ENCODE peak calls at places on chromosomes 4 and X, in six cellular contexts. One of them, this sample, is unnamed.
A peak's percentile ranks its signal among the peaks of the same experiment; 100 is the strongest.

GRCh38 chr4:173258866-173259265 is 75.3 kb downstream of the HMGB2 start:
- DNase-seq in cardiac fibroblast: no peak
- DNase-seq in ovary: no peak
- DNase-seq in foreskin fibroblast: no peak
- DNase-seq in Panc1: no peak
- DNase-seq in lower lobe of right lung: no peak
- DNase-seq in this sample: no peak

GRCh38 chrX:69163936-69164741 is 1.1 kb downstream of the PJA1 start:
- DNase-seq in cardiac fibroblast: peak; percentile 10
- DNase-seq in ovary: peak; percentile 37
- DNase-seq in foreskin fibroblast: no peak
- DNase-seq in Panc1: no peak
- DNase-seq in lower lobe of right lung: peak; percentile 53
- DNase-seq in this sample: no peak

GRCh38 chr4:72864898-72865297 is 204.6 kb downstream of the COX18 start:
- DNase-seq in cardiac fibroblast: no peak
- DNase-seq in ovary: no peak
- DNase-seq in foreskin fibroblast: no peak
- DNase-seq in Panc1: no peak
- DNase-seq in lower lobe of right lung: no peak
- DNase-seq in this sample: no peak

GRCh38 chr4:9953089-9953488 is 68.2 kb downstream of the SLC2A9 start:
- DNase-seq in cardiac fibroblast: no peak
- DNase-seq in ovary: no peak
- DNase-seq in foreskin fibroblast: no peak
- DNase-seq in Panc1: no peak
- DNase-seq in lower lobe of right lung: no peak
- DNase-seq in this sample: no peak

GRCh38 chr4:8912506-8912905 is 40.9 kb upstream of the HMX1 start:
- DNase-seq in cardiac fibroblast: no peak
- DNase-seq in ovary: peak; percentile 2
- DNase-seq in foreskin fibroblast: no peak
- DNase-seq in Panc1: no peak
- DNase-seq in lower lobe of right lung: no peak
- DNase-seq in this sample: no peak

GRCh38 chr4:119729815-119730643 is 101.4 kb upstream of the PDE5A start:
- DNase-seq in cardiac fibroblast: peak; percentile 69
- DNase-seq in ovary: no peak
- DNase-seq in foreskin fibroblast: peak; percentile 91
- DNase-seq in Panc1: peak; percentile 81
- DNase-seq in lower lobe of right lung: no peak
- DNase-seq in this sample: peak; percentile 81

GRCh38 chr4:67198757-67199156 is 346.5 kb downstream of the CENPC start:
- DNase-seq in cardiac fibroblast: peak; percentile 69
- DNase-seq in ovary: no peak
- DNase-seq in foreskin fibroblast: no peak
- DNase-seq in Panc1: no peak
- DNase-seq in lower lobe of right lung: no peak
- DNase-seq in this sample: peak; percentile 77

GRCh38 chr4:56976878-56977320 is 507 bp downstream of the NOA1 start:
- DNase-seq in cardiac fibroblast: no peak
- DNase-seq in ovary: no peak
- DNase-seq in foreskin fibroblast: peak; percentile 12
- DNase-seq in Panc1: no peak
- DNase-seq in lower lobe of right lung: peak; percentile 83
- DNase-seq in this sample: no peak

GRCh38 chrX:69109706-69110635 is 55.3 kb downstream of the PJA1 start:
- DNase-seq in cardiac fibroblast: peak; percentile 29
- DNase-seq in ovary: no peak
- DNase-seq in foreskin fibroblast: no peak
- DNase-seq in Panc1: no peak
- DNase-seq in lower lobe of right lung: no peak
- DNase-seq in this sample: no peak

GRCh38 chr4:78661923-78662521 is 110.5 kb downstream of the ANXA3 start:
- DNase-seq in cardiac fibroblast: peak; percentile 78
- DNase-seq in ovary: no peak
- DNase-seq in foreskin fibroblast: peak; percentile 61
- DNase-seq in Panc1: no peak
- DNase-seq in lower lobe of right lung: no peak
- DNase-seq in this sample: peak; percentile 82

GRCh38 chr4:167715176-167715575 is 377.2 kb upstream of the ANXA10 start:
- DNase-seq in cardiac fibroblast: no peak
- DNase-seq in ovary: no peak
- DNase-seq in foreskin fibroblast: no peak
- DNase-seq in Panc1: no peak
- DNase-seq in lower lobe of right lung: no peak
- DNase-seq in this sample: peak; percentile 0

DNA sequence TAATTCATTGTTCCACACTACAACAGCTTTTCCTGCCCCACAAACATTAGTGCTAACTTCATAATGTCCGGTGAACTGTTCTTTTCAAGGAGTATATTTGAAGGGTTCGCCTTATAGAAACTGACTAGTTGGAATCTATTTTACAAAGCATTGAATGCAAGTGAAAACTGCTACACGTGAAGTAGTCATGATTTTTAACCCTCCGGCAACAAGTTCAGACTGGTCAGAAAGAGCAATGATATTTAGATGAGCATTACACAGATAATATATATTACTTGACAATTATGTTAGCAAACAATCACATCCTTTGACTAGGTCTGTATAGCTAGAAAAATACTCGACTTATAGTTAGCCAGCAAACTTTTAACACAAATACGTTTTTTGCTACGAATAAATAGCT is 1.7 kb upstream of the SLAIN2 start:
- DNase-seq in cardiac fibroblast: no peak
- DNase-seq in ovary: no peak
- DNase-seq in foreskin fibroblast: no peak
- DNase-seq in Panc1: no peak
- DNase-seq in lower lobe of right lung: no peak
- DNase-seq in this sample: no peak
- TF ChIP-seq CTCF in cardiac fibroblast: no peak
- TF ChIP-seq CTCF in ovary: no peak
- TF ChIP-seq CTCF in foreskin fibroblast: no peak
- TF ChIP-seq CTCF in Panc1: no peak
- TF ChIP-seq CTCF in lower lobe of right lung: no peak
- TF ChIP-seq CTCF in this sample: no peak

DNA sequence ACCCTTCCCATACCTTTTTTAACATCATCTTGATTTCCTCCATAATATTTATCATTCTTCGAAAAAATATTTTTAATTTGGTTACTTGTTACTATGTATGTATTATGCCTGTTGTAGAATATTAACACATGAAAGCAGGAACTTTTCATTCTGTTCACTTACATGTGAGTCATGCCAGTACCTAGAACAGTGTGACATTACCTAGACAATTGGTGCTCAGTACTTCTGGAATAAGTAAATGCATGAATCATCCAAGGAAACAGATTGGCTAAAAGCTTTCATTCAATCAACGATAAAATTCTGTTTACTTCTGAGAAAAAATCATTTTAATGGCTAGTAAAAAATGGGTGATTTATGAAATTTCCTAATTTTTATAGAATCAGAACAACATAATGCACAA is 76.4 kb downstream of the CXXC4 start:
- DNase-seq in cardiac fibroblast: no peak
- DNase-seq in ovary: no peak
- DNase-seq in foreskin fibroblast: no peak
- DNase-seq in Panc1: no peak
- DNase-seq in lower lobe of right lung: no peak
- DNase-seq in this sample: no peak
- H3K4me3 ChIP-seq in cardiac fibroblast: no peak overlapping the region
- H3K4me3 ChIP-seq in ovary: no peak overlapping the region
- H3K4me3 ChIP-seq in foreskin fibroblast: no peak overlapping the region
- H3K4me3 ChIP-seq in Panc1: no peak overlapping the region
- H3K4me3 ChIP-seq in lower lobe of right lung: no peak overlapping the region
- H3K4me3 ChIP-seq in this sample: no peak overlapping the region

GRCh38 chr4:20760053-20760452 is 59.8 kb downstream of the PACRGL start:
- DNase-seq in cardiac fibroblast: peak; percentile 6
- DNase-seq in ovary: no peak
- DNase-seq in foreskin fibroblast: no peak
- DNase-seq in Panc1: no peak
- DNase-seq in lower lobe of right lung: no peak
- DNase-seq in this sample: peak; percentile 22
- TF ChIP-seq CTCF in cardiac fibroblast: peak; percentile 21
- TF ChIP-seq CTCF in ovary: no peak
- TF ChIP-seq CTCF in foreskin fibroblast: no peak
- TF ChIP-seq CTCF in Panc1: peak; percentile 27
- TF ChIP-seq CTCF in lower lobe of right lung: no peak
- TF ChIP-seq CTCF in this sample: peak; percentile 21

DNA sequence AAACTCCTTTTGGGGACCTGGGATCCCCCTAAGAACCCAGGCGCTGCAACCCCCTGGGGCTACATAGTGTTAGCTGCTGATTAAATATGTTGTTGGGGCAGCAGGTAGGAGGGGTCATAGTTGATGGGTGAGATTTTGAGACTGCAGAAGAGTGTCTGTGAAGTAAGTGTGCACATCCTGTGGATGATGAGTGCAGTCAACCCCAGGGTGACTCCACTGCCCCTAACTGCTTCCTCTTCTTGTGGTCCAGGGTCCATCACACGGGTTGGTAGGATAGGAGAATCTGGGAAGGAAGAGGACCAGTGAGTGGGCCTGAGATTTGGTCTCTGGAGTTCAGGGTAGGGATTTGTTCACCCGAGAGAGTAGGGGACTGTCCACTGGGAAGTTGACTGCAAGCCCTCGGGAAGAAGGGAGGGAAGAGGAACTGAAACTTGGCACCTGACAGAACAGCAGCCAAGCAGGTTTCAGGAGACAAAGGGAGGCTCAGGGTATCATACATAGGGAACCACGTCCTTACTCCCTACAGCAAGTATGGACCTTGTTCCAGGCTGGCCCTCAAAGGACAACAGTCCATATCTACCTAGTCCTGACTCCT is 8.5 kb downstream of the DLG3 start:
- DNase-seq in cardiac fibroblast: no peak
- DNase-seq in ovary: no peak
- DNase-seq in foreskin fibroblast: no peak
- DNase-seq in Panc1: no peak
- DNase-seq in lower lobe of right lung: no peak
- DNase-seq in this sample: no peak
- H3K4me3 ChIP-seq in cardiac fibroblast: no peak overlapping the region
- H3K4me3 ChIP-seq in ovary: no peak overlapping the region
- H3K4me3 ChIP-seq in foreskin fibroblast: peak overlapping the region; percentile 61
- H3K4me3 ChIP-seq in Panc1: peak overlapping the region; percentile 48
- H3K4me3 ChIP-seq in lower lobe of right lung: peak overlapping the region; percentile 59
- H3K4me3 ChIP-seq in this sample: peak overlapping the region; percentile 54

This sample was measured in fibroblast of pulmonary artery.